ENCODE peak calls at places on chromosomes 16 and 17, in nine cellular contexts. C is non-pigmented ciliary epithelial cell; I is mucosa of gallbladder; X is NCI-H1092 treated with DMSO at 0.1 percent for 48 hours; E is esophagus squamous epithelium; Q is AG04450; L is fibroblast of mammary gland; O is effector memory CD8-positive, alpha-beta T cell; Y is AG09319. H is an unnamed sample.

GRCh38 chr17:35433075-35433894 is 985 bp upstream of the SLFN12 start:
- DNase-seq in C (peak), I (peak), X (no peak), E (no peak), Q (peak), L (peak), O (no peak), Y (peak), H (peak)

GRCh38 chr17:17750881-17751280 is 69.6 kb downstream of the RAI1 start:
- DNase-seq in C (no peak), I (no peak), X (no peak), E (no peak), Q (no peak), L (no peak), O (peak), Y (no peak), H (no peak)

GRCh38 chr17:28327031-28327607 is 8.1 kb downstream of the TMEM97 start:
- DNase-seq in C (no peak), I (no peak), X (no peak), E (no peak), Q (no peak), L (peak), O (no peak), Y (no peak), H (no peak)

GRCh38 chr16:12906271-12906670 is 4.9 kb downstream of the SHISA9 start:
- DNase-seq in C (no peak), I (no peak), X (no peak), E (no peak), Q (no peak), L (no peak), O (no peak), Y (no peak), H (no peak)

GRCh38 chr17:57442401-57442823 is 186.1 kb downstream of the MSI2 start:
- DNase-seq in C (no peak), I (no peak), X (no peak), E (no peak), Q (peak), L (peak), O (no peak), Y (no peak), H (no peak)

GRCh38 chr16:55817236-55817912 is 15.5 kb downstream of the CES1 start:
- DNase-seq in C (no peak), I (no peak), X (no peak), E (no peak), Q (no peak), L (peak), O (no peak), Y (no peak), H (no peak)

GRCh38 chr17:57456622-57457021 is 200.3 kb downstream of the MSI2 start:
- DNase-seq in C (no peak), I (no peak), X (no peak), E (no peak), Q (no peak), L (no peak), O (no peak), Y (no peak), H (no peak)

GRCh38 chr16:56848955-56849689 is 15.9 kb upstream of the SLC12A3 start:
- DNase-seq in C (peak), I (no peak), X (peak), E (no peak), Q (no peak), L (peak), O (no peak), Y (no peak), H (no peak)

GRCh38 chr17:47820023-47820789 is 1.4 kb downstream of the OSBPL7 start:
- DNase-seq in C (no peak), I (no peak), X (no peak), E (no peak), Q (no peak), L (no peak), O (no peak), Y (no peak), H (no peak)

GRCh38 chr16:1447965-1448364 is 3.6 kb upstream of the CCDC154 start:
- DNase-seq in C (no peak), I (no peak), X (no peak), E (no peak), Q (no peak), L (no peak), O (no peak), Y (no peak), H (no peak)

GRCh38 chr17:2395258-2396170 is 5.3 kb downstream of the MNT start:
- DNase-seq in C (no peak), I (no peak), X (peak), E (no peak), Q (no peak), L (peak), O (no peak), Y (no peak), H (no peak)

GRCh38 chr16:79261461-79261860 is 339.1 kb downstream of the MAF start:
- DNase-seq in C (no peak), I (peak), X (no peak), E (no peak), Q (no peak), L (no peak), O (peak), Y (no peak), H (no peak)

GRCh38 chr16:50946606-50947005 is 204.5 kb downstream of the SALL1 start:
- DNase-seq in C (no peak), I (no peak), X (no peak), E (no peak), Q (no peak), L (no peak), O (no peak), Y (no peak), H (no peak)

GRCh38 chr17:35726609-35727460 is 4.6 kb upstream of the RASL10B start:
- DNase-seq in C (peak), I (no peak), X (no peak), E (no peak), Q (peak), L (peak), O (no peak), Y (peak), H (peak)

GRCh38 chr16:30567160-30567990 is 4.1 kb downstream of the ZNF688 start:
- DNase-seq in C (no peak), I (no peak), X (no peak), E (no peak), Q (no peak), L (peak), O (no peak), Y (no peak), H (no peak)

GRCh38 chr17:40539711-40540411 is 25.4 kb downstream of the CCR7 start:
- DNase-seq in C (no peak), I (no peak), X (no peak), E (no peak), Q (no peak), L (no peak), O (no peak), Y (no peak), H (no peak)

GRCh38 chr16:4200781-4201137 is 41.1 kb downstream of the SRL start:
- DNase-seq in C (no peak), I (no peak), X (no peak), E (no peak), Q (no peak), L (peak), O (no peak), Y (no peak), H (no peak)

GRCh38 chr17:55577687-55578086 is 66.4 kb upstream of the SMIM36 start:
- DNase-seq in C (no peak), I (no peak), X (no peak), E (no peak), Q (no peak), L (peak), O (no peak), Y (no peak), H (no peak)

GRCh38 chr16:51152691-51153261 is 1.7 kb upstream of the SALL1 start:
- DNase-seq in C (no peak), I (no peak), X (no peak), E (no peak), Q (no peak), L (peak), O (no peak), Y (no peak), H (no peak)

GRCh38 chr17:71757156-71757555 is 363.7 kb upstream of the SOX9 start:
- DNase-seq in C (no peak), I (no peak), X (no peak), E (no peak), Q (no peak), L (peak), O (no peak), Y (no peak), H (no peak)

GRCh38 chr16:88448461-88449266 is 4.4 kb upstream of the ZFPM1 start:
- DNase-seq in C (no peak), I (no peak), X (no peak), E (no peak), Q (no peak), L (no peak), O (no peak), Y (no peak), H (no peak)

GRCh38 chr17:80034977-80035686 is 540 bp downstream of the TBC1D16 start:
- DNase-seq in C (no peak), I (no peak), X (no peak), E (no peak), Q (no peak), L (peak), O (peak), Y (no peak), H (peak)

GRCh38 chr16:13835357-13835756 is 84.6 kb upstream of the ERCC4 start:
- DNase-seq in C (no peak), I (no peak), X (no peak), E (no peak), Q (no peak), L (no peak), O (no peak), Y (no peak), H (no peak)

GRCh38 chr17:5286846-5287245 is 4.8 kb downstream of the RABEP1 start:
- DNase-seq in C (no peak), I (no peak), X (no peak), E (no peak), Q (no peak), L (no peak), O (no peak), Y (no peak), H (no peak)

GRCh38 chr16:4273858-4274291 is 1.1 kb upstream of the TFAP4 start:
- DNase-seq in C (no peak), I (peak), X (no peak), E (no peak), Q (no peak), L (peak), O (peak), Y (no peak), H (no peak)

GRCh38 chr16:17404903-17405691 is 65.7 kb downstream of the XYLT1 start:
- DNase-seq in C (no peak), I (peak), X (peak), E (no peak), Q (no peak), L (peak), O (no peak), Y (peak), H (no peak)

GRCh38 chr17:77323413-77324171 is 182.8 kb downstream of the SEC14L1 start:
- DNase-seq in C (no peak), I (peak), X (no peak), E (no peak), Q (no peak), L (peak), O (no peak), Y (no peak), H (peak)

GRCh38 chr17:17348872-17349723 is 45.9 kb downstream of the NT5M start:
- DNase-seq in C (no peak), I (no peak), X (no peak), E (no peak), Q (no peak), L (no peak), O (no peak), Y (no peak), H (no peak)